ENCODE peak calls at places on chromosomes 13 and 19, in six cellular contexts. H is AG09319, J is progenitor cell of endocrine pancreas, B is AG04450, Y is heart right ventricle, G is H9. K is an unnamed sample.
A peak's percentile ranks its signal among the peaks of the same experiment; 100 is the strongest.

GRCh38 chr19:29263305-29264080 is 50.5 kb upstream of the UQCRFS1 start:
- DNase-seq in H (no peak), J (peak; percentile 46), B (no peak), Y (no peak), G (peak; percentile 68), K (no peak)

GRCh38 chr19:15640294-15640903 is at the start of gene CYP4F3:
- DNase-seq in H (no peak), J (no peak), B (no peak), Y (peak; percentile 63), G (no peak), K (peak; percentile 91)

GRCh38 chr13:41456768-41457588 is at the start of gene RGCC:
- DNase-seq in H (no peak), J (peak; percentile 48), B (no peak), Y (peak; percentile 83), G (peak; percentile 75), K (peak; percentile 48)

GRCh38 chr19:16778796-16779411 is 50.3 kb upstream of the SIN3B start:
- DNase-seq in H (peak; percentile 8), J (no peak), B (peak; percentile 8), Y (peak; percentile 33), G (peak; percentile 71), K (peak; percentile 78)

GRCh38 chr13:112897956-112898785 is 70.8 kb upstream of the MCF2L start:
- DNase-seq in H (no peak), J (no peak), B (no peak), Y (no peak), G (no peak), K (no peak)

GRCh38 chr13:50631041-50631440 is 212.5 kb downstream of the DLEU7 start:
- DNase-seq in H (no peak), J (no peak), B (no peak), Y (no peak), G (no peak), K (no peak)

GRCh38 chr19:19737559-19738332 is 4.8 kb upstream of the ZNF14 start:
- DNase-seq in H (no peak), J (no peak), B (no peak), Y (no peak), G (no peak), K (no peak)

GRCh38 chr13:51907040-51907732 is 45.4 kb downstream of the CCDC70 start:
- DNase-seq in H (no peak), J (no peak), B (no peak), Y (no peak), G (peak; percentile 10), K (no peak)

GRCh38 chr13:91946498-91947070 is 548.2 kb downstream of the GPC5 start:
- DNase-seq in H (no peak), J (no peak), B (no peak), Y (no peak), G (no peak), K (peak; percentile 46)

GRCh38 chr19:29805026-29805925 is 6.5 kb upstream of the CCNE1 start:
- DNase-seq in H (no peak), J (no peak), B (no peak), Y (no peak), G (no peak), K (peak; percentile 36)

GRCh38 chr13:112722433-112723250 is 32.8 kb downstream of the ATP11A start:
- DNase-seq in H (no peak), J (no peak), B (peak; percentile 90), Y (no peak), G (no peak), K (peak; percentile 11)

GRCh38 chr13:113216165-113217056 is 7.0 kb downstream of the CUL4A start:
- DNase-seq in H (no peak), J (no peak), B (no peak), Y (no peak), G (peak; percentile 74), K (peak; percentile 83)

GRCh38 chr13:49641810-49642291 is 13.5 kb downstream of the ARL11 start:
- DNase-seq in H (peak; percentile 79), J (no peak), B (peak; percentile 61), Y (no peak), G (no peak), K (peak; percentile 93)

GRCh38 chr19:2613507-2614295 is 88.8 kb downstream of the GNG7 start:
- DNase-seq in H (no peak), J (no peak), B (no peak), Y (peak; percentile 53), G (peak; percentile 71), K (peak; percentile 51)

GRCh38 chr19:2609389-2610116 is 92.9 kb downstream of the GNG7 start:
- DNase-seq in H (no peak), J (no peak), B (no peak), Y (no peak), G (no peak), K (no peak)

GRCh38 chr19:2610637-2611482 is 91.6 kb downstream of the GNG7 start:
- DNase-seq in H (peak; percentile 78), J (peak; percentile 94), B (peak; percentile 86), Y (peak; percentile 96), G (peak; percentile 92), K (peak; percentile 90)

GRCh38 chr19:2612619-2613249 is 89.8 kb downstream of the GNG7 start:
- DNase-seq in H (no peak), J (no peak), B (no peak), Y (no peak), G (no peak), K (no peak)

DNA sequence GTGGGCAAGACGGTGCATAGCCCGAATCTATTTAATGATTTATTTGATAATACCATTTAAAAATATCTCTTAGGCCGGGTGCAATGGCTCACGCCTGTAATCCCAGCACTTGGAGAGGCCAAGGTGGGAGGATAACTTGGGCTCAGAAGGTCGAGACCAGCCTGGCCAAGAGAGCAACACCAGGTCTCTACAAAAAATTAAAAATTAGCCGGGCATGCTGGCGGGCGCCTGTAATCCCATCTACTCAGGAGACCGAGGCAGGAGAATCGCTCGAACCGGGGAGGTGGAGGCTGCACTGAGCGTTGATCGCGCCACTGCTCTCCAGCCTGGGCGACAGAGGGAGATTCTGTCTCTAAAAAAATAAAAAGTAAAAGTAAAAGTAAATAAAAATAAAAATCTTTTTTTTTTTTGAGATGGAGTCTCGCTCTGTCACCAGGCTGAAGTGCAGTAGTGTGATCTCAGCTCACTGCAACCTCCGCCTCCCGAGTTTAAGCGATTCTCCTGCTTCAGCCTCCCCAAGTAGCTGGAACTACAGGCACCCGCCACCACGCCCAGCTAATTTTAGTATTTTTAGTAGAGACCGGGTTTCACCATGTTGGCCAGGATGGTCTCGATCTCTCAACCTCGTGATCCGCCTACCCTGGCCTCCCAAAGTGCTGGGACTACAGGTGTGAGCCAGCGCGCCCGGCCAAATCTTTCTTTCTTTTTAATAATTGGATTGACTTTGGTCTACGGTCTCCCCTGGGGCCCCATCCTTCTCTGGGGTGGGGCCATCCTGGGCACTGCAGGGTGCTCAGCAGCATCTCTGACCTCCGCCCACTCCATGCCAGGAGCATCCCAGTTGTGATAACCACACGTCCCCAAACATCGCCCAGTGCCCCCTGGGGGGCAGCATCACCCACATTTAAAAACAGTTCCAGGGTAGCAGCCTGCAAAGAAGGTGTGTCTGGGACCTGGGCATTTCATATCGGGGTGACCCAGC is 90.7 kb downstream of the GNG7 start:
- DNase-seq in H (no peak), J (no peak), B (no peak), Y (no peak), G (no peak), K (no peak)
- TF ChIP-seq CTCF in H (no peak), J (no peak), B (no peak), Y (no peak), G (no peak), K (no peak)

DNA sequence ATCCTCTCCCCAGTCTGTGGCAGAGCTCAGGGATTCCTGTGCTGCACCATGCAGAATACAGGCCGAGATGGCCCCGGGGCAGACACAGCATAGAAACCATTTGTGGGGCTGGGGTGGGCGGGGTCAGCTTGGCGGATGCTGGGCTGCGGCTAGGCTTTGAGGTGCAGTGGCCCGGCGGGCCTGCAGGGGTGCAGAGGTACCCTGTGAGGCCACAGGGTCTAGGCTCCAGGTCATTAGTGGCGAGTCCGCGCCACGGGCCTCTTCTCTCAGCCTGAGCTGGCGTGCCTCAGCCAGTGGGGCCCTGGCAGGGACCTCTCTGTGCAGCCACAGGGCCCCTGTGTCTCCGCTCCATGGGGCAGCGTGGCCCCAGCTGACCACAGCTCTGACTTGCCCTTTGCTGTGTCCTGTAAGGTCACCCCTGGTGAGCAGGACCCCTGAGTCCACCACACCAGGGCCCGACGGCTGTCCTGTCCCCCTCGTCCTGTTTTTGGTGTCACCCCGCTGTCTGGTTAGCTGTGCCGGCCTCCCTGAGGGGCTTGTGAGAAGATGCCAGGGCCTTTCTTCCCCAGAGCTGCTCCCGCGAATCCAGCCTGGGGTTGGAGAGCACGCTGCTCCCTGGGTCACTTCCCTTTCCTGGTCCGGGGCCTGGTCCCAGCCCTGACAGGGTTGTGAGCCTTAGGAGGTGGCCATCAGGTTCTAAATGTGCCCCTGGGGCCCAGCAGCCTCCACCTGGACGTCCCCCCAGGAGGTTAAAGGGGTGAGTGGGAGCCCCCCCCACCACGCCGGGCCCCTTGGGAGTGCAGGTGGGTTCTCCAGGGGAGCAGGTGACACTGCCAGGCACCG is 12.1 kb downstream of the KDM4B start:
- DNase-seq in H (no peak), J (no peak), B (no peak), Y (no peak), G (peak; percentile 60), K (no peak)
- TF ChIP-seq CTCF in H (no peak), J (peak; percentile 10), B (no peak), Y (no peak), G (peak; percentile 45), K (no peak)

GRCh38 chr13:99606322-99607089 is 105.2 kb downstream of the TM9SF2 start:
- DNase-seq in H (peak; percentile 64), J (peak; percentile 83), B (peak; percentile 44), Y (peak; percentile 94), G (peak; percentile 89), K (peak; percentile 82)

GRCh38 chr13:99601535-99601934 is 100.3 kb downstream of the TM9SF2 start:
- DNase-seq in H (no peak), J (no peak), B (no peak), Y (no peak), G (no peak), K (no peak)

GRCh38 chr13:99604636-99605035 is 103.4 kb downstream of the TM9SF2 start:
- DNase-seq in H (no peak), J (no peak), B (no peak), Y (no peak), G (no peak), K (no peak)

GRCh38 chr13:99608345-99608744 is 107.1 kb downstream of the TM9SF2 start:
- DNase-seq in H (no peak), J (no peak), B (no peak), Y (no peak), G (no peak), K (no peak)

GRCh38 chr13:99605417-99606321 is 104.4 kb downstream of the TM9SF2 start:
- DNase-seq in H (no peak), J (peak; percentile 19), B (no peak), Y (peak; percentile 43), G (peak; percentile 80), K (peak; percentile 58)
- TF ChIP-seq CTCF in H (peak; percentile 5), J (peak; percentile 30), B (peak; percentile 30), Y (peak; percentile 31), G (peak; percentile 52), K (no peak)

DNA sequence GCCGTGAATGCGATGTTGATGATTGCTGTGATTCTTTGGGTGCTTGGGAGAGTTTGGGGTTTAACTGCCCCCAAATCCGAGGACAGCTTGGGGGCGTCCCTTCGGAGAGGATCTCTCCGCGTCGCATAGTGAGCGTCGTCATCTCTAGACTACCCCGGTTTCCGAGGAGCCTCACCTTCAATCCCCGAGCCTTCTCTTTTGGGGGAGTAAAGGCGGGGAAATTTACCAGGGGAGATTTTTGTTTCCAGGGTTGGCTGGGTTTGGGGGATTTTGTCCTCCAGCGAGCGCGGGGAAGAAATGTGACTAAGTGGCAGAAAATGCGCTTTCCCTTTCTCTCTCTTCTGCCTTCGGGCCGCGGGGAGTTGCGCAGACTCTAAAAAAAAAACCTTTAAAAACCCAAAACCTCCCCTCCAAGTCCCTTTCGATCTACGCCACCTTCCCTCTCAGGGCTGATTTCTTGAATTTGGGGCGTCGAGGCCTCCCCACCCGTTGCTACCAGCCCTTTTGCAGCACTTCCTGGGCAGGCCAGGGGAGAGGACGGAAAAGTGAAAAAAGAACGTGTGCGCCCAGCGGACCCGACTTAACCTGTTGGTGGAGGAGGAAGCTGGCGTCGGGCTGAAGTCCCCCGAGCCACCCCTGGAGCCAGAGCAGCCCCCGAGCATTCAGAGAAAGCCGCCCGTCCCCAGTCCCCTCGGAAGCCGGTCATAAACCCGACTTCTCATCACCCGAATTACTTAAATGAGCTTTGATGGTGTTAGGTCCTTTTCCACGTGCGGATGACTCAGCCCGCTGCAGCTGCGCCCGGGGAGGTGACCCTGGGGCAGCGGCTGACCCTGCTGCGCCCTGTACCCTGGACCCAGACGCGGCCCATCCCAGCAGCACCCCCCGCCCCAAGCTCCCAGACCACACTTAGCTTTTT is 17.7 kb downstream of the NFIX start:
- DNase-seq in H (no peak), J (no peak), B (no peak), Y (peak; percentile 57), G (peak; percentile 58), K (peak; percentile 68)
- TF ChIP-seq CTCF in H (no peak), J (no peak), B (no peak), Y (no peak), G (no peak), K (no peak)